ENCODE peak calls at places on chromosomes 1 and 21, in eight cellular contexts. F is PC-9, J is EL, A is GM10248, P is neural crest cell, M is NCI-H446, I is amniotic epithelial cell, O is Calu3. E is an unnamed sample.

GRCh38 chr1:209937996-209938959 is at the start of gene SYT14:
- DNase-seq in F (no peak), J (peak; percentile 73), A (peak; percentile 11), P (peak; percentile 59), M (peak; percentile 95), I (peak; percentile 20), O (peak; percentile 29), E (peak; percentile 16)

GRCh38 chr1:231053493-231054162 is 13.6 kb upstream of the FAM89A start:
- DNase-seq in F (no peak), J (peak; percentile 57), A (no peak), P (no peak), M (peak; percentile 37), I (peak; percentile 85), O (peak; percentile 33), E (peak; percentile 85)

GRCh38 chr1:167599839-167600581 is 30.0 kb upstream of the RCSD1 start:
- DNase-seq in F (peak; percentile 64), J (peak; percentile 48), A (peak; percentile 65), P (no peak), M (peak; percentile 58), I (peak; percentile 83), O (no peak), E (peak; percentile 18)

GRCh38 chr1:164754088-164754600 is 195.2 kb downstream of the PBX1 start:
- DNase-seq in F (no peak), J (no peak), A (no peak), P (no peak), M (peak; percentile 85), I (peak; percentile 92), O (no peak), E (peak; percentile 52)

GRCh38 chr1:70887936-70888335 is 159.7 kb downstream of the PTGER3 start:
- DNase-seq in F (no peak), J (no peak), A (no peak), P (no peak), M (no peak), I (no peak), O (no peak), E (no peak)

GRCh38 chr1:226308166-226308722 is 720 bp downstream of the LIN9 start:
- DNase-seq in F (no peak), J (no peak), A (peak; percentile 43), P (peak; percentile 32), M (no peak), I (no peak), O (peak; percentile 47), E (peak; percentile 3)

GRCh38 chr1:2431095-2431494 is 18.7 kb upstream of the PEX10 start:
- DNase-seq in F (no peak), J (no peak), A (no peak), P (no peak), M (no peak), I (no peak), O (no peak), E (no peak)

GRCh38 chr1:7893529-7894180 is 40.8 kb upstream of the UTS2 start:
- DNase-seq in F (no peak), J (peak; percentile 75), A (no peak), P (no peak), M (peak; percentile 77), I (peak; percentile 78), O (no peak), E (no peak)

GRCh38 chr1:179583869-179584268 is 7.8 kb upstream of the TDRD5 start:
- DNase-seq in F (no peak), J (no peak), A (no peak), P (no peak), M (no peak), I (no peak), O (no peak), E (no peak)

GRCh38 chr1:20361805-20362381 is 71.2 kb downstream of the VWA5B1 start:
- DNase-seq in F (no peak), J (peak; percentile 58), A (peak; percentile 52), P (peak; percentile 81), M (peak; percentile 23), I (peak; percentile 15), O (peak; percentile 71), E (peak; percentile 47)

GRCh38 chr1:18769140-18769539 is 90.3 kb downstream of the TAS1R2 start:
- DNase-seq in F (no peak), J (no peak), A (no peak), P (no peak), M (no peak), I (no peak), O (no peak), E (no peak)

GRCh38 chr1:4227986-4228385 is 327.9 kb upstream of the C1orf174 start:
- DNase-seq in F (no peak), J (no peak), A (no peak), P (no peak), M (no peak), I (no peak), O (no peak), E (no peak)

GRCh38 chr21:33444499-33444898 is 35.3 kb downstream of the TMEM50B start:
- DNase-seq in F (no peak), J (no peak), A (no peak), P (no peak), M (no peak), I (no peak), O (no peak), E (no peak)

GRCh38 chr1:58190614-58191013 is 355.9 kb downstream of the OMA1 start:
- DNase-seq in F (no peak), J (no peak), A (no peak), P (peak; percentile 1), M (no peak), I (no peak), O (no peak), E (no peak)

GRCh38 chr1:203324103-203325003 is 19.0 kb downstream of the BTG2 start:
- DNase-seq in F (no peak), J (no peak), A (no peak), P (no peak), M (peak; percentile 85), I (no peak), O (no peak), E (no peak)

GRCh38 chr1:198465201-198466144 is 75.0 kb downstream of the ATP6V1G3 start:
- DNase-seq in F (peak; percentile 65), J (peak; percentile 77), A (peak; percentile 21), P (no peak), M (peak; percentile 79), I (peak; percentile 59), O (no peak), E (no peak)

E was measured in body of pancreas.